ENCODE peak calls at places on chromosomes 1 and 21, in four cellular contexts. R is K562, Z is HCT116, F is suprapubic skin. V is an unnamed sample.

GRCh38 chr1:176325664-176326063 is 118.6 kb upstream of the COP1 start:
- DNase-seq in R (no peak), Z (no peak), F (no peak), V (no peak)

GRCh38 chr1:20403423-20404145 is 82.4 kb downstream of the CAMK2N1 start:
- DNase-seq in R (no peak), Z (no peak), F (peak), V (no peak)

GRCh38 chr1:37038079-37038702 is 3.9 kb upstream of the GRIK3 start:
- DNase-seq in R (no peak), Z (peak), F (no peak), V (no peak)

GRCh38 chr1:40789675-40790430 is 6.3 kb downstream of the KCNQ4 start:
- DNase-seq in R (no peak), Z (no peak), F (no peak), V (no peak)

GRCh38 chr1:76730027-76730426 is 137.3 kb upstream of the ST6GALNAC5 start:
- DNase-seq in R (no peak), Z (no peak), F (no peak), V (no peak)

GRCh38 chr1:81841795-81842194 is 41.1 kb downstream of the ADGRL2 start:
- DNase-seq in R (no peak), Z (no peak), F (no peak), V (no peak)

GRCh38 chr1:237204841-237205240 is 162.9 kb downstream of the RYR2 start:
- DNase-seq in R (no peak), Z (no peak), F (no peak), V (no peak)

GRCh38 chr1:101741910-101742309 is 254.8 kb downstream of the OLFM3 start:
- DNase-seq in R (no peak), Z (no peak), F (no peak), V (no peak)

GRCh38 chr1:51924455-51924854 is 45.9 kb upstream of the NRDC start:
- DNase-seq in R (no peak), Z (no peak), F (no peak), V (no peak)

GRCh38 chr1:44036409-44037111 is 5.3 kb upstream of the SLC6A9 start:
- DNase-seq in R (peak), Z (peak), F (no peak), V (no peak)

GRCh38 chr1:115838426-115838804 is 2.5 kb downstream of the NHLH2 start:
- DNase-seq in R (no peak), Z (no peak), F (no peak), V (no peak)

GRCh38 chr1:60108223-60108622 is 34.7 kb upstream of the C1orf87 start:
- DNase-seq in R (no peak), Z (no peak), F (no peak), V (no peak)

GRCh38 chr1:246753670-246754535 is 29.7 kb downstream of the SCCPDH start:
- DNase-seq in R (peak), Z (peak), F (no peak), V (no peak)

GRCh38 chr1:225504776-225505175 is 76.9 kb upstream of the LBR start:
- DNase-seq in R (no peak), Z (no peak), F (no peak), V (no peak)

GRCh38 chr1:209106861-209107260 is 476.7 kb upstream of the CAMK1G start:
- DNase-seq in R (no peak), Z (no peak), F (no peak), V (no peak)

GRCh38 chr21:42003051-42003461 is 7.1 kb downstream of the ZBTB21 start:
- DNase-seq in R (no peak), Z (no peak), F (no peak), V (no peak)

GRCh38 chr1:229408458-229409037 is 25.3 kb downstream of the ACTA1 start:
- DNase-seq in R (no peak), Z (no peak), F (no peak), V (no peak)

GRCh38 chr1:199815947-199816346 is 211.6 kb upstream of the NR5A2 start:
- DNase-seq in R (no peak), Z (no peak), F (no peak), V (no peak)

GRCh38 chr1:173329747-173330146 is 122.6 kb upstream of the TNFSF4 start:
- DNase-seq in R (no peak), Z (no peak), F (no peak), V (no peak)

GRCh38 chr21:26391166-26391565 is 181.9 kb downstream of the CYYR1 start:
- DNase-seq in R (no peak), Z (no peak), F (no peak), V (no peak)

GRCh38 chr1:10678395-10678794 is 118.1 kb downstream of the CASZ1 start:
- DNase-seq in R (no peak), Z (no peak), F (no peak), V (no peak)

GRCh38 chr1:217087981-217088380 is 364.8 kb upstream of the ESRRG start:
- DNase-seq in R (no peak), Z (no peak), F (no peak), V (no peak)

GRCh38 chr1:101190441-101190840 is 46.4 kb upstream of the S1PR1 start:
- DNase-seq in R (no peak), Z (no peak), F (no peak), V (no peak)

GRCh38 chr1:28199328-28200233 is 23.1 kb upstream of the PTAFR start:
- DNase-seq in R (no peak), Z (no peak), F (no peak), V (no peak)

GRCh38 chr1:219416598-219417238 is 196.2 kb downstream of the ZC3H11B start:
- DNase-seq in R (peak), Z (peak), F (no peak), V (no peak)

GRCh38 chr1:152440635-152441471 is 26.8 kb upstream of the CRNN start:
- DNase-seq in R (peak), Z (peak), F (no peak), V (no peak)

GRCh38 chr1:228782662-228783414 is 47.6 kb downstream of the RHOU start:
- DNase-seq in R (no peak), Z (no peak), F (no peak), V (no peak)

GRCh38 chr1:12434174-12434573 is 183.8 kb downstream of the DHRS3 start:
- DNase-seq in R (no peak), Z (peak), F (no peak), V (no peak)

GRCh38 chr1:155175927-155176371 is 2.3 kb downstream of the TRIM46 start:
- DNase-seq in R (no peak), Z (no peak), F (peak), V (peak)

GRCh38 chr1:116278541-116278866 is 94.5 kb upstream of the ATP1A1 start:
- DNase-seq in R (no peak), Z (no peak), F (no peak), V (no peak)

DNA sequence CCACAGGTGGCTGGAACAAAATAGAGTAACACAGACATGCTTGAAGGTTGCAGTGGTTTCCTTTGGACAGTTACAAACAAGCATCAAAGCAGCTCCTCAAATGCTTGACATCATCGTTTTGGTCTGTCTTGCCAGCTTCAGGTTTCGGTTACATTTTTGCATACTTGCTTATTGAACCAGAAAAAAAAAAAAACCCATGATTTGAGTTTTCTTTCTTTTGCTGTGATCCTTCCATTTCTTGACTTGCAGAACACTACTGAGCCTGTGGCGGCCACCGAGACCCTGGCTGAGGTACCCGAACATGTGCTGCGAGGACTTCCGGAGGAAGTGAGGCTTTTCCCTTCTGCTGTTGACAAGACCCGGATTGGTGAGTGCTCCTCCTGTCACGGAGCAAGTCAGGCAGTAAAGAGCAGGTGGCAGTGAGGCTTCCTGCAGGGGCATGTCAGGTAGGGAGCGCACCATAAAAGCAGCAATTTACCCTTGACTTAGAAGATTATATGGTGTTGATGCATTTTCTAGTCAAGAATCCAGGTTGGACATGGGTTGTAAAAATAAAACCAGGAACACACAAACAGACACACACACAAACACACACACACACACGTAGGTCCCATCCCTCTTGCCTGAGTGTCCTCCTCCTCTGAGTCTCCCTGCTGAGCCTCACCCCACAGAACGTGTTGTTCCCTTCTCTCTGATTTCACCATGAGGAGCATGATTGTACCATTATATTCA is 30.9 kb downstream of the PRDM2 start:
- DNase-seq in R (no peak), Z (no peak), F (no peak), V (no peak)
- TF ChIP-seq POLR2A in R (no peak), Z (no peak), F (no peak), V (no peak)

DNA sequence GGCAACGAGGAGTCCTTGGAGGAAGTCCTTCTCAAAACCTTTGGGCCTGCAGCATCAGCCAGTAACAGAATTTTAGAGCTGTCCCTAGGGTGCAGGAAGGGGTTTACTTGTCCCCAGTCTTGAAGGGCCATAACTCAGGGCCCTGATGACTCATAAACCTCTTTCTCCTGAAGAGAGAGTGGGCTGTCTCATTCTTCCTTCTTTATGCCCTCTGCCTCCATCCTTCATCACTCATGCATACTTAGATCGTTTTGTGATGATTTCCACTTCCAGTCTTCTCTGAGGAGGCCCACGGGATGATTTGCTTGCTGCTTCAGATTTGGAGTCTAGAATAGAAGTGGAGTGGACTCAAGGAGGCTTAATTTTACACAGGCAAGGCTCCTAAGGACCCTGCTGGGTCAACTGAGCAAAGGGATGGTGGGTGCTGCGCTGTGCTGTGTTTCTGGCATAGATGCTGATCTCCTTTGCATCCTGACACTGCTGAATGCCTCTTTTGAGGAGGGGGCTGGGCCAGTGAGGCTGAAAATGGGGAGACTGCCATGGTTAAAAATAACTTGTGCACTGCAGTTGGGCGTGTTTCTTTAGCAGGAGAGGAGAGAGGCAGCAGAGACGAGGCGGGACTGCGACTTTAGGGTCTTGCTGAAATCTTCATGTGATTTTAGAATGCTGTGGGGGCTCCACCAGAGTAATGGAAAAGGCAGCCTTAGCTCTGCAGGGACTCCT is 60.4 kb downstream of the NDUFS5 start:
- DNase-seq in R (peak), Z (no peak), F (no peak), V (no peak)
- H3K27ac ChIP-seq in R (no peak), Z (no peak), F (peak), V (peak)

GRCh38 chr1:24941566-24941965 is 11.5 kb upstream of the RUNX3 start:
- DNase-seq in R (no peak), Z (no peak), F (no peak), V (no peak)
- TF ChIP-seq POLR2AphosphoS5 in R (no peak), Z (no peak), F (no peak), V (no peak)

GRCh38 chr1:234914606-234915290 is 213.9 kb downstream of the TOMM20 start:
- DNase-seq in R (no peak), Z (no peak), F (no peak), V (no peak)

GRCh38 chr1:234916840-234917239 is 211.8 kb downstream of the TOMM20 start:
- DNase-seq in R (no peak), Z (no peak), F (no peak), V (no peak)

GRCh38 chr1:234918216-234918841 is 210.3 kb downstream of the TOMM20 start:
- DNase-seq in R (no peak), Z (no peak), F (no peak), V (no peak)

GRCh38 chr1:234917495-234918188 is 211.0 kb downstream of the TOMM20 start:
- DNase-seq in R (no peak), Z (no peak), F (no peak), V (no peak)

DNA sequence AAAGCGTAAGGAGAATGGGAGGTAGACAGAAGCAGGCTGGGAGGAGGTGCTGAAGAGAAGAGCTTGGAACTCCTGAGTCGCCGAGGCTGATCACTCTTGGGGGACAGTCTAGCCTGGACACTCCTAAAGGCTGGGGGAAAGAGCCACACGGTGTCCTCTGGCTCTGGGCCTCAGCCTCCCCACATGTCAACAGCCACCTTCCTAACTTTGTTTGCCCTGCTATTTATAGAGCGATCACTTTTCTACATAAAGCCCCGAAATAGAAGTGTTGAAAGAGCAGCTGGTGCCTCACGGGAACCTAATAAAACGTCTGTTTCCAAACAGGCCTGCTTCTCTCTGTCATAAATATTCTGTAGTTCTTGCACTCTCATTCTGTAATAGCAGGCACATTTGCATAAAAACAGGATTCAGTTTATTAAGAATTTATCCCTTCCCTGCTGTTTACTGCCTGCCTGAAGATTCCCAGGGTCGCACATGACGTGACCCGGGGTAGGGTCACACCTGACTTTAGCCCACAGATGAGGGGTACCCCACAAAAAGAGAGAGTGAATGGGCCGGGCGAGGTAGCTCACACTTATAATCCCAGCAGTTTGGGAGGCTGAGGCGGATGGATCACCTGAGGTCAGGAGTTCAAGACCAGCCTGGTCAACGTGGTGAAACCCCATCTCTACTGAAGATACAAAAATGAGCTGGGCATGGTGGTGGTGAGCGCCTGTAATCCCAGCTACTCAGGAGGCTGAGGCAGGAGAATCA is 212.5 kb downstream of the TOMM20 start:
- DNase-seq in R (no peak), Z (no peak), F (no peak), V (no peak)
- TF ChIP-seq POLR2A in R (no peak), Z (no peak), F (no peak), V (no peak)

DNA sequence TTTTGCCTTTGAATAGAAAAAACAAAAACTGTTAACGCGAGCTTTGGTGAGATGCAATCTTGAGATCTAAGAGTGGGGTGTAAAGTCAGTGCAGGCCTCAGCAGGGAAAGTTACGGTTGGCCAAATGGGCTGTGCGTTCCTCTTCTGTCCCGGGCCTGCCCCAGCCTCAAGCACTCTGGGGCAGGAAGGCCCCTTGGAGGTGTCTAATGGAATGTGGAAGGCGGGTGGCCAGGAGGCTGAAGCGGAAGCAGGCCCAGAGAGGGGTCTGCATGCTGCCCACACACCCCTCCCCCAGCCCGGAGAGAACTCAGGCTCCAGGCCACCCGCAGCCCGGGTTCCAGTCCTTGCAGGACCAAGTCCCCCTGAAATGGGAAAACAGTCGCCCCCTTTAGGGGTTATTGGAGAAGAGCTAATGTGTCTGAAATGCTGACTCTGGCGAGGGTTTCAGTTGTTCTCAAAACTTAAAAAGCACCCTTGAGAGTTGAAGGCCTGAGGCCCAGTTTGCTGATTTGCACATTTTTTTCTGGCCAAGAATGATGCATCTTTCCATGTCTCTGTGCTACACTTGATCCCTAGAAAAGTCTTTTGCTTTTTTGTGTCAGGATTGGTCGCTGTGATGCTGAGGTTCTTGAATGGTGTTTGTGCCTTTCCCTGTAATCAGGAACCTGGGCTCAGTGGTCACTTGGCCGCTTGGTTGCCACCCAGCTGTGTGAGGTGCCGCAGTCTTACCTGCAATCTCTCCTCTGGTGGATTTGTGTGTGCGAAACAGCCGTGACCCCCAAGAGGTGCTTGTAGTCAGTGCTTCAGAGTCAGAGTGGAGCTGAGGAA is 2.0 kb downstream of the COL18A1 start:
- DNase-seq in R (no peak), Z (no peak), F (no peak), V (no peak)
- H3K27ac ChIP-seq in R (no peak), Z (peak), F (peak), V (peak)

DNA sequence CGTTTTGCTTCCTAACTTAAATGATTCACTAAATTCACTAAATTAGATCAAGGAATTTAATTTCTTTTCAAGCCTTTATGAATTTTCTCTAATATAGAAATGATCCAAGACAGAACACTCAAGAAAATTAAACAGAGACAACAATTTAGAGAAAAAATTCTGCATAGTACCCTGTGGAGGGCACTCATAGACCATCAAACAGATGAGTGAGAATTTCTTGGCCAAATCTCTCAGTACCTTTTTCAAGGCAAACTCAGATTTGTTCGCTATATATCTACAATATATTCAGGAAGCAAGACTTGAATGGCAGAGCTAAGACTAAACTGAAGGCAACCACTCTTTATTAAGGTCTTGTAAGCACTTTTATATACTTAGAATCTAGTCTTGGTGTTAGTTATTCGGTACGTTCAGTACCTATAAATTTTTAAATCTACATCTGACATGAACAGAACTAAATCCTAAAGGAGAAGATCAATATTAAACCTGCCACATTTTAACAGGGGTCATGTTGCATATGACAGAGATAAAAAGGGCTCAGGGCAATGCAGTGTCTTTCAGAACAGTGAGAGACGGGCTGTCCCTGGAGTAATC is 118.7 kb upstream of the TMPRSS15 start:
- DNase-seq in R (no peak), Z (no peak), F (no peak), V (no peak)
- TF ChIP-seq POLR2AphosphoS5 in R (no peak), Z (no peak), F (no peak), V (no peak)

DNA sequence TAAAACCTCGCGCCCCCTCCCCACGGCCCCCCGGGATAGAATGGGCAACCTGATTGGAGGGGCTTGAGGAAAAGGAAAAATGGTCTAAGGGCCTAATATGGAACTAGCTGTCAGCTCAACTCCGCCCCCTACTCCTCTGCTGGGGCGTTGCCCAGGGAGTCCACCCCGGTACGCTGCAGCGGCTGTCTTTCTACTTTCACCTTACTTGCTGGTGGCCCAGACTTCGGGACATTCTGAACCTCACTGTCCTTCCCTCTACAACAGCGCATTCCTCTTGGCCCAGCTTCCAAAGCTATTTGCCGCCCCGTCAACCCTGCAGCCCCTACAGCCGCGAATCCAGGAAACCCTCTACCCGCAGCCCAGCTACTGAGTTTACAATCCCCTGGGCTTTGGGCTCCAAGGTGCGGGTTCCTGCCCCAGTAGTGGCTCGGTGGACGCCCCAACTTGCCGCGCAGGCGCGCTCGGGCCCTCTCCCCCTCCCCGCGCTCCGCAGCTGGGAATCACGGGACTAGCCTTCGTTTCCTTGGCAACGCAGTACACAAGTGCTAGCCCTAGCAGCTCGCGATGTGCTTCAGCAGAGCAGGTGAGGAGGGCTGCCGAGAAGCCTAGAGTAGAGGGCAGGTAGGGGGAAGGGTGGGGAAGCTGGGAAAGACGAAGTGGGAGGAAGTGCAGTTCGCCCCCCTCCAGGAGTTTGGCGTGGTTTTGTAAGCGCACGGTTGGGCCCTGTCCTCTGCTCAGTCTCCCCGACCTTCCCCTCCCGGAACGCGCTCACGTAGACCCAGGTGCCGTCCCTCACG is 55.6 kb downstream of the CHIA start:
- DNase-seq in R (peak), Z (peak), F (peak), V (no peak)
- TF ChIP-seq POLR2A in R (no peak), Z (no peak), F (no peak), V (no peak)